ENCODE peak calls at places on chromosomes 13 and 19, in nine cellular contexts. C is foreskin fibroblast; I is NCI-H2029; U is cardiac muscle cell; G is GM04503; V is suprapubic skin; P is stimulated activated CD4-positive, alpha-beta T cell treated with anti-CD3 and anti-CD28 coated beads, Interleukin-2, amount 100 ng/mL, for 24 hours; L is midbrain; W is psoas muscle. Y is an unnamed sample.

GRCh38 chr13:44436589-44437337 is 63.1 kb downstream of the SERP2 start:
- DNase-seq in V (peak), W (peak), G (no peak), L (peak), P (peak), U (peak), I (peak), C (peak), Y (no peak)

GRCh38 chr19:41898235-41898634 is 15.3 kb downstream of the ARHGEF1 start:
- DNase-seq in V (no peak), L (no peak), I (no peak), U (no peak), C (no peak), P (no peak), W (no peak), G (no peak), Y (no peak)

GRCh38 chr13:59391696-59392095 is 772.0 kb downstream of the DIAPH3 start:
- DNase-seq in V (no peak), W (no peak), P (peak), U (peak), C (peak), G (peak), I (peak), L (peak), Y (peak)

GRCh38 chr19:50977626-50978025 is 6.1 kb downstream of the KLK7 start:
- DNase-seq in I (no peak), V (no peak), W (no peak), L (peak), U (no peak), G (no peak), P (no peak), C (no peak), Y (no peak)

GRCh38 chr13:114128624-114129522 is 3.5 kb downstream of the RASA3 start:
- DNase-seq in L (peak), C (peak), G (peak), U (peak), V (peak), P (peak), W (peak), I (no peak), Y (peak)

GRCh38 chr13:30908416-30908980 is 2.4 kb downstream of the MEDAG start:
- DNase-seq in L (no peak), G (no peak), U (peak), V (no peak), C (no peak), W (no peak), I (no peak), P (no peak), Y (no peak)

GRCh38 chr19:15115080-15115479 is 7.9 kb downstream of the SYDE1 start:
- DNase-seq in G (no peak), U (peak), V (no peak), P (no peak), C (peak), W (peak), L (no peak), I (no peak), Y (no peak)

GRCh38 chr19:50341091-50341564 is 12.0 kb upstream of the KCNC3 start:
- DNase-seq in C (no peak), W (no peak), L (no peak), P (no peak), V (no peak), I (no peak), U (no peak), G (no peak), Y (no peak)

GRCh38 chr13:52862358-52863206 is 14.1 kb upstream of the PCDH8 start:
- DNase-seq in L (no peak), I (no peak), W (no peak), U (peak), V (no peak), G (no peak), P (peak), C (no peak), Y (no peak)

GRCh38 chr19:48530770-48531169 is 19.1 kb upstream of the LMTK3 start:
- DNase-seq in G (no peak), U (no peak), C (no peak), P (no peak), W (no peak), L (no peak), I (no peak), V (no peak), Y (no peak)

GRCh38 chr13:34156841-34157365 is 339.0 kb downstream of the RFC3 start:
- DNase-seq in U (peak), I (peak), P (peak), C (peak), W (no peak), V (peak), G (peak), L (no peak), Y (no peak)